ENCODE peak calls at places on chromosomes 3 and 15, in ten cellular contexts. H is psoas muscle, N is A673, V is GM23338, A is prostate gland, M is lower lobe of right lung, R is heart right ventricle, W is PC-3, D is HepG2, T is tibial artery. X is an unnamed sample.

GRCh38 chr3:171172070-171172469 is 145.6 kb upstream of the SLC2A2 start:
- DNase-seq in H (no peak), N (peak), V (peak), A (no peak), M (no peak), R (no peak), W (peak), D (no peak), T (no peak), X (no peak)

GRCh38 chr15:28900892-28901586 is 15.3 kb downstream of the APBA2 start:
- DNase-seq in H (no peak), N (no peak), V (no peak), A (no peak), M (no peak), R (no peak), W (no peak), D (no peak), T (no peak), X (no peak)

GRCh38 chr3:197331131-197331530 is 32.7 kb upstream of the DLG1 start:
- DNase-seq in H (no peak), N (peak), V (peak), A (no peak), M (no peak), R (no peak), W (peak), D (peak), T (no peak), X (no peak)

GRCh38 chr3:123984957-123985356 is 7.0 kb downstream of the ROPN1 start:
- DNase-seq in H (no peak), N (no peak), V (no peak), A (no peak), M (no peak), R (no peak), W (no peak), D (no peak), T (no peak), X (no peak)

GRCh38 chr3:48155122-48155521 is 33.1 kb downstream of the CDC25A start:
- DNase-seq in H (no peak), N (no peak), V (no peak), A (no peak), M (no peak), R (no peak), W (peak), D (no peak), T (no peak), X (no peak)

GRCh38 chr15:85029221-85029620 is 47.6 kb downstream of the PDE8A start:
- DNase-seq in H (no peak), N (no peak), V (no peak), A (no peak), M (no peak), R (no peak), W (no peak), D (no peak), T (no peak), X (no peak)

GRCh38 chr3:14372587-14372986 is 29.8 kb upstream of the SLC6A6 start:
- DNase-seq in H (no peak), N (no peak), V (no peak), A (no peak), M (no peak), R (no peak), W (no peak), D (no peak), T (no peak), X (no peak)

GRCh38 chr3:194986208-194987043 is 284.5 kb downstream of the XXYLT1 start:
- DNase-seq in H (no peak), N (peak), V (no peak), A (no peak), M (peak), R (no peak), W (peak), D (peak), T (no peak), X (no peak)

GRCh38 chr3:44058022-44058867 is 183.4 kb upstream of the TOPAZ1 start:
- DNase-seq in H (no peak), N (peak), V (peak), A (no peak), M (no peak), R (no peak), W (peak), D (no peak), T (no peak), X (no peak)
- H3K4me3 ChIP-seq in H (no peak), N (no peak), V (no peak), A (no peak), M (no peak), R (no peak), W (peak), D (no peak), T (no peak), X (no peak)

GRCh38 chr15:99487337-99487730 is 78.5 kb upstream of the MEF2A start:
- DNase-seq in H (no peak), N (no peak), V (no peak), A (no peak), M (no peak), R (no peak), W (no peak), D (no peak), T (no peak), X (no peak)
- H3K27ac ChIP-seq in H (peak), N (no peak), V (no peak), A (no peak), M (peak), R (peak), W (peak), D (no peak), T (peak), X (no peak)

DNA sequence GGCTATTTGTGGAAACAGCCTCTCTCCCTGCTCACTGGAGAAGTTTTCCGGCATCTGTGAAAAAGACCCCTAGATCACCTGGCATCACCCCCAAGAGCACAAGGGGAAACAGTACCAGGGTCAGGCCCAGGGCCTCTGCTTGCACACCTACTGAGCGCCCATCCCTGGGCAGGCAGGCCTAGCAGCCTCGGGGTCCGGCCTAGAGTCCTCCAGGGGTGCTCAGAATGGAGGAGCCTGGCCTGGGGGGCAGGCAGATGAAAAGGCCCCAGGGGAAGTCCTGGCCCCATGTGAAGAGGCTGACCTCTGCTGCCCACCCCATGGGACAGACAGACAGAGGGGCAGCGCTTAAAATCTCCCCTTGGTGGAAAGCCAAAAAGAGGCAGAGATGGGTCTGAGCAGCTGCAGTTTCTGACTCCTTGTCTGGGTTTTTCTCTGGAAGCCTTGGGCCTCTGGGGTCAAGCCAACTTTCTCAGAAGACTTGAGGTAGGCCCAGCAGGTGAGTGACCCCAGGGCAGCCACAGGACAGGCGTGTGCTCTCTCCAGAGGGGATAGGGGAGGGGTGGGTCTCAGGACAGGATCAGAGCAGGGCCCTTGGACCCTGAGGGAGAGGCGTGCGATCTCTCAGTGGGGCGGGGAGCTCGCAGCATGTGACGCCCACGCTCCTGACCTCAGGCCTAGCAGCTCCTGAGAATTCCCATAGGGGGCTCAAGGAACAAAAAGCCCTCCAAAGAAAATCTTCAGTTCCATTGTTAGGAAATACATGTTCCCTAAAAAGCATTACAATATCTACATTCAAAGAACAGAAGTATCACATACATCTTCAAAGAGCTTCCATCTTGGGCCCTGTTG is 34.5 kb upstream of the DUSP7 start:
- DNase-seq in H (peak), N (no peak), V (peak), A (no peak), M (peak), R (no peak), W (no peak), D (no peak), T (no peak), X (no peak)
- TF ChIP-seq CTCF in H (no peak), N (no peak), V (no peak), A (no peak), M (no peak), R (no peak), W (no peak), D (no peak), T (no peak), X (no peak)

GRCh38 chr15:38768970-38769369 is 204.4 kb upstream of the RASGRP1 start:
- DNase-seq in H (no peak), N (no peak), V (peak), A (no peak), M (no peak), R (no peak), W (peak), D (no peak), T (peak), X (peak)
- H3K4me3 ChIP-seq in H (no peak), N (no peak), V (no peak), A (no peak), M (no peak), R (no peak), W (no peak), D (no peak), T (no peak), X (no peak)

GRCh38 chr3:172182797-172183196 is 143.4 kb downstream of the FNDC3B start:
- DNase-seq in H (no peak), N (no peak), V (no peak), A (no peak), M (no peak), R (no peak), W (no peak), D (no peak), T (no peak), X (no peak)
- H3K27ac ChIP-seq in H (peak), N (no peak), V (peak), A (no peak), M (no peak), R (no peak), W (no peak), D (no peak), T (no peak), X (no peak)

GRCh38 chr3:158773845-158774542 is 27.9 kb upstream of the MFSD1 start:
- DNase-seq in H (no peak), N (no peak), V (no peak), A (peak), M (no peak), R (no peak), W (peak), D (no peak), T (no peak), X (no peak)
- TF ChIP-seq CTCF in H (no peak), N (peak), V (no peak), A (no peak), M (no peak), R (no peak), W (peak), D (no peak), T (no peak), X (no peak)

X was measured in WERI-Rb-1.